ENCODE peak calls at places on chromosomes 3 and 15, in five cellular contexts. V is GM23338, W is PC-3, J is OCI-LY7, S is MM.1S. L is an unnamed sample.

GRCh38 chr15:31136016-31136415 is 34.5 kb upstream of the TRPM1 start:
- DNase-seq in J (no peak), V (peak; percentile 58), W (no peak), S (no peak), L (no peak)

GRCh38 chr3:127991251-127991650 is 61.0 kb upstream of the SEC61A1 start:
- DNase-seq in J (no peak), V (no peak), W (no peak), S (no peak), L (no peak)

GRCh38 chr3:126187920-126188319 is 7.5 kb upstream of the ALDH1L1 start:
- DNase-seq in J (no peak), V (no peak), W (no peak), S (no peak), L (no peak)

GRCh38 chr3:11136871-11137626 is 17.2 kb upstream of the HRH1 start:
- DNase-seq in W (peak; percentile 99), S (no peak), V (peak; percentile 55), J (no peak), L (no peak)

GRCh38 chr3:122025296-122025695 is 3.2 kb upstream of the ILDR1 start:
- DNase-seq in V (no peak), S (peak; percentile 93), J (peak; percentile 73), W (no peak), L (no peak)

GRCh38 chr3:130480736-130481135 is 36.2 kb upstream of the COL6A6 start:
- DNase-seq in V (peak; percentile 88), S (no peak), J (no peak), W (peak; percentile 48), L (peak; percentile 75)

GRCh38 chr15:48499978-48500377 is 145.5 kb downstream of the FBN1 start:
- DNase-seq in J (no peak), S (no peak), V (no peak), W (no peak), L (no peak)

GRCh38 chr3:138949445-138950005 is 2.5 kb downstream of the FOXL2NB start:
- DNase-seq in S (no peak), V (no peak), W (no peak), J (no peak), L (peak; percentile 32)

GRCh38 chr3:108153451-108153981 is 62.7 kb upstream of the CD47 start:
- DNase-seq in S (peak; percentile 68), W (peak; percentile 71), V (peak; percentile 88), J (peak; percentile 50), L (peak; percentile 77)

GRCh38 chr15:79089331-79089889 is 1.2 kb downstream of the RASGRF1 start:
- DNase-seq in V (peak; percentile 77), S (no peak), W (no peak), J (no peak), L (peak; percentile 82)

GRCh38 chr15:27832263-27832647 is 266.9 kb downstream of the OCA2 start:
- DNase-seq in S (no peak), J (no peak), W (no peak), V (no peak), L (no peak)

GRCh38 chr3:160697628-160698382 is 20.8 kb downstream of the ARL14 start:
- DNase-seq in J (no peak), S (no peak), W (peak; percentile 71), V (no peak), L (no peak)

GRCh38 chr15:74873756-74874424 is 725 bp upstream of the SCAMP2 start:
- DNase-seq in J (peak; percentile 37), S (peak; percentile 30), W (no peak), V (peak; percentile 44), L (peak; percentile 33)

GRCh38 chr15:63891079-63891762 is 57.5 kb upstream of the HERC1 start:
- DNase-seq in J (peak; percentile 75), V (peak; percentile 92), W (peak; percentile 81), S (peak; percentile 69), L (peak; percentile 87)

GRCh38 chr3:81744366-81744765 is 17.1 kb downstream of the GBE1 start:
- DNase-seq in W (peak; percentile 91), J (no peak), S (no peak), V (peak; percentile 17), L (no peak)

GRCh38 chr3:127762077-127762786 is 60.1 kb downstream of the MGLL start:
- DNase-seq in W (no peak), S (no peak), V (no peak), J (peak; percentile 55), L (no peak)

GRCh38 chr15:94963953-94964352 is 732.6 kb downstream of the MCTP2 start:
- DNase-seq in S (no peak), J (no peak), V (no peak), W (no peak), L (no peak)

GRCh38 chr3:50654196-50654595 is 20.5 kb upstream of the DOCK3 start:
- DNase-seq in V (no peak), W (no peak), S (no peak), J (no peak), L (no peak)

GRCh38 chr3:194488007-194488742 is 1.4 kb upstream of the ATP13A3 start:
- DNase-seq in V (no peak), S (no peak), J (no peak), W (peak; percentile 51), L (no peak)

GRCh38 chr3:60351481-60351880 is 899.8 kb downstream of the FHIT start:
- DNase-seq in W (no peak), S (no peak), J (no peak), V (no peak), L (no peak)

GRCh38 chr15:90000175-90000923 is 775 bp upstream of the ZNF710 start:
- DNase-seq in V (peak; percentile 48), S (no peak), J (peak; percentile 16), W (no peak), L (peak; percentile 69)

GRCh38 chr3:192188218-192188835 is 539.0 kb downstream of the FGF12 start:
- DNase-seq in S (peak; percentile 87), W (peak; percentile 71), V (peak; percentile 85), J (peak; percentile 79), L (peak; percentile 80)

GRCh38 chr15:75024102-75024636 is 779 bp downstream of the PPCDC start:
- DNase-seq in W (peak; percentile 27), S (peak; percentile 41), J (peak; percentile 63), V (peak; percentile 31), L (peak; percentile 15)

GRCh38 chr3:103699228-103699627 is 1264.4 kb downstream of the ZPLD1 start:
- DNase-seq in V (no peak), W (no peak), J (no peak), S (no peak), L (no peak)

GRCh38 chr15:77825546-77825945 is 192.8 kb upstream of the LINGO1 start:
- DNase-seq in W (no peak), J (no peak), S (no peak), V (no peak), L (no peak)

GRCh38 chr15:85000937-85001336 is 19.3 kb downstream of the PDE8A start:
- DNase-seq in S (no peak), V (no peak), J (no peak), W (no peak), L (no peak)

GRCh38 chr3:31858439-31858838 is 122.6 kb downstream of the OSBPL10 start:
- DNase-seq in S (peak; percentile 17), J (peak; percentile 74), V (no peak), W (peak; percentile 48), L (no peak)

GRCh38 chr3:79268422-79268821 is 499.4 kb downstream of the ROBO1 start:
- DNase-seq in W (no peak), J (no peak), S (no peak), V (no peak), L (no peak)

GRCh38 chr3:121165397-121165837 is 257.4 kb downstream of the STXBP5L start:
- DNase-seq in S (no peak), W (peak; percentile 66), J (no peak), V (peak; percentile 46), L (no peak)

GRCh38 chr3:196524527-196524926 is 9.4 kb upstream of the SMCO1 start:
- DNase-seq in S (no peak), J (peak; percentile 36), V (peak; percentile 72), W (peak; percentile 36), L (peak; percentile 30)

GRCh38 chr15:80942746-80943565 is 46.7 kb downstream of the MESD start:
- DNase-seq in S (no peak), J (no peak), W (no peak), V (no peak), L (no peak)

GRCh38 chr15:54481819-54482218 is 503.6 kb downstream of the UNC13C start:
- DNase-seq in J (no peak), V (no peak), S (no peak), W (no peak), L (no peak)

GRCh38 chr3:42489937-42490227 is 12.6 kb upstream of the VIPR1 start:
- DNase-seq in S (no peak), J (no peak), V (no peak), W (no peak), L (no peak)

GRCh38 chr3:188025555-188025954 is 128.4 kb upstream of the LPP start:
- DNase-seq in W (no peak), V (no peak), J (no peak), S (no peak), L (no peak)

GRCh38 chr3:155921486-155921885 is 51.0 kb downstream of the GMPS start:
- DNase-seq in V (no peak), J (no peak), S (no peak), W (no peak), L (no peak)
- H3K36me3 ChIP-seq in V (peaks cover 43% of the 10 kb centered on the region), J (peaks cover 89% of the 10 kb centered on the region), S (peaks cover 18% of the 10 kb centered on the region), W (peaks cover 60% of the 10 kb centered on the region), L (peaks cover 33% of the 10 kb centered on the region)

GRCh38 chr15:61474796-61475195 is 245.7 kb upstream of the RORA start:
- DNase-seq in W (no peak), S (no peak), V (no peak), J (no peak), L (no peak)
- TF ChIP-seq EZH2phosphoT487 in W (no peak), S (no peak), V (no peak), J (no peak), L (no peak)

GRCh38 chr3:113214227-113214626 is 2.9 kb downstream of the BOC start:
- DNase-seq in S (no peak), V (no peak), J (no peak), W (no peak), L (peak; percentile 36)

GRCh38 chr3:113212845-113213375 is 1.6 kb downstream of the BOC start:
- DNase-seq in W (no peak), J (no peak), V (no peak), S (no peak), L (no peak)

GRCh38 chr3:113211370-113212154 is at the start of gene BOC:
- DNase-seq in J (no peak), W (peak; percentile 69), V (peak; percentile 75), S (peak; percentile 14), L (peak; percentile 77)

GRCh38 chr3:113212155-113212844 is 943 bp downstream of the BOC start:
- DNase-seq in S (no peak), V (peak; percentile 52), J (no peak), W (peak; percentile 23), L (peak; percentile 46)

GRCh38 chr3:113210608-113211369 is 568 bp upstream of the BOC start:
- DNase-seq in V (peak; percentile 69), S (no peak), J (no peak), W (no peak), L (peak; percentile 49)
- H3K4me3 ChIP-seq in V (peak overlapping the region; percentile 92), S (peak overlapping the region; percentile 82), J (no peak overlapping the region), W (peak overlapping the region; percentile 86), L (peak overlapping the region; percentile 93)

GRCh38 chr3:19457449-19457848 is 309.1 kb downstream of the KCNH8 start:
- DNase-seq in S (no peak), J (no peak), W (no peak), V (no peak), L (no peak)

DNA sequence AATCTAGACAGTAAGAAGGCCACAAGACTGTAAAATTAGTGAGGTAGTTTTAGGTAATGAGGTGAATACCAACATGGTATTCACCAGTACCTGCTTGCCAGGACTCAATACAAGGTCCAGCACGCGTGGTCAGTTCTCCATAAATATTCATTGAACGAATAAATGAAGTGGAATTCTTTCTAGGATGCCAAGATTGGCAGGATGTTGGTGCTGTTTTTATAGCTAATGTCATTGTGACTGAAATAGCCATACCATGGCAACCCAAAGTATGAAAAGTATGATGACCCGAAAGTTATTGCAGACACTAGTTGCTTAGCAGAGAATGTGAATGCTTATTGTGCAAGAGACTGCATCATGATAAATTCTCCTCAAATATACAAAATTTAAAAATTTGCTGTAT is 307.2 kb downstream of the KCNH8 start:
- DNase-seq in S (no peak), J (no peak), W (no peak), V (no peak), L (no peak)
- H3K36me3 ChIP-seq in S (no peaks in the 10 kb centered on the region), J (no peaks in the 10 kb centered on the region), W (no peaks in the 10 kb centered on the region), V (no peaks in the 10 kb centered on the region), L (no peaks in the 10 kb centered on the region)

L was measured in neural progenitor cell.